ENCODE peak calls at places on chromosome 21, in four cellular contexts. U is H1, K is HepG2, M is K562. O is an unnamed sample.

GRCh38 chr21:34521561-34521960 is 9.6 kb upstream of the KCNE1 start:
- DNase-seq in M (no peak), K (peak; percentile 33), U (no peak), O (no peak)

GRCh38 chr21:38219049-38219628 is 37.7 kb upstream of the KCNJ15 start:
- DNase-seq in M (peak; percentile 90), K (peak; percentile 48), U (peak; percentile 87), O (peak; percentile 14)

GRCh38 chr21:17818158-17819113 is 720 bp downstream of the C21orf91 start:
- DNase-seq in M (no peak), U (peak; percentile 81), K (peak; percentile 9), O (no peak)

GRCh38 chr21:44911384-44912157 is 9.1 kb downstream of the ITGB2 start:
- DNase-seq in U (no peak), M (peak; percentile 75), K (peak; percentile 46), O (peak; percentile 63)

GRCh38 chr21:44618504-44618903 is 6.6 kb downstream of the KRTAP10-8 start:
- DNase-seq in M (no peak), K (peak; percentile 16), U (peak; percentile 50), O (no peak)

GRCh38 chr21:44485254-44485793 is 30.0 kb downstream of the LRRC3 start:
- DNase-seq in U (peak; percentile 87), M (peak; percentile 64), K (no peak), O (no peak)

GRCh38 chr21:17738171-17738953 is 80.8 kb downstream of the C21orf91 start:
- DNase-seq in U (no peak), K (no peak), M (no peak), O (no peak)

GRCh38 chr21:46113497-46114176 is 15.7 kb downstream of the COL6A2 start:
- DNase-seq in M (no peak), U (no peak), K (no peak), O (peak; percentile 17)

GRCh38 chr21:17479606-17480005 is 33.2 kb upstream of the CXADR start:
- DNase-seq in U (no peak), M (no peak), K (no peak), O (no peak)

GRCh38 chr21:35026617-35027557 is 22.2 kb downstream of the RUNX1 start:
- DNase-seq in K (peak; percentile 95), U (peak; percentile 71), M (peak; percentile 84), O (no peak)

GRCh38 chr21:46605759-46606426 is 1.0 kb upstream of the S100B start:
- DNase-seq in K (no peak), M (peak; percentile 8), U (no peak), O (peak; percentile 53)

GRCh38 chr21:20997633-20998455 is at the start of gene NCAM2:
- DNase-seq in M (peak; percentile 75), U (peak; percentile 88), K (peak; percentile 9), O (no peak)

GRCh38 chr21:20998886-20999285 is 677 bp downstream of the NCAM2 start:
- DNase-seq in M (no peak), K (no peak), U (no peak), O (no peak)

GRCh38 chr21:20997308-20997632 is 939 bp upstream of the NCAM2 start:
- DNase-seq in K (no peak), M (no peak), U (peak; percentile 53), O (no peak)

GRCh38 chr21:20999567-21000169 is 1.5 kb downstream of the NCAM2 start:
- DNase-seq in K (peak; percentile 9), M (peak; percentile 50), U (peak; percentile 70), O (no peak)

DNA sequence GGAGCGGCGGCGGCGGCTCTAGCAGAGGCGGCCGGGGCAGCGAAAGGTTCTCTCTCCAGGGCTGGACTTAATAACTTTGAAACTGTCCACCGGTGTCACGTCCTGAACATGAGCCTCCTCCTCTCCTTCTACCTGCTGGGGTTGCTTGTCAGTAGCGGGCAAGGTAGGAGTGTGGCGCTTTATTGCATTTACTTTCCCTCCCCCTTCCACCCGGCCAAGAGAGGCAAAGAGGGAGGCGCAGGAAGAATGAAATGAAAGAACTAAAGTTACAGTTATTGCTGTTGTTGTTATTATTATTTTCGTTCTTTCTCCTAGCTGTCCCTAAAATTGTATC is 214 bp downstream of the NCAM2 start:
- DNase-seq in U (no peak), M (no peak), K (no peak), O (no peak)
- TF ChIP-seq POLR2A in U (no peak), M (no peak), K (no peak), O (no peak)

GRCh38 chr21:15552914-15553491 is 176.8 kb upstream of the USP25 start:
- DNase-seq in K (peak; percentile 35), M (no peak), U (no peak), O (no peak)
- TF ChIP-seq TAF1 in K (no peak), M (no peak), U (no peak), O (no peak)

DNA sequence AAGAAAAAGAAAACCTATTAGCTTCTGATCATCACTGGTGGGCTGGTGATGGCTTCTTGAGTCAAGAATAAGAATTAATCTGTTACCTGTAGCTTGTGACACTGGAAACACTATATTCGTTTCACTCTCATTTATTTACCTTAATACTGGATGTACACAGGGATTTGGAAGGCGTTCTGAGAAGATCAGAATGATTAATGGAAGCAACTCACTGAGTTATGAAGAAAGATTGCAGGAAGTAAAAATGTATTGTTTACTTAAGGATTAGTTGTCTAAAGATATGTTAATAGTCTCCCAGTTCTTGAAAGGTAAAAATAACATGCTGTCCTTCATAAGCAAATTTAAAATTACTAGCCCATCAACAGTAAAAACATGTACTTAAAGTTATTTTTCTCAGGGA is 644.9 kb upstream of the NCAM2 start:
- DNase-seq in K (no peak), U (no peak), M (no peak), O (no peak)
- TF ChIP-seq POLR2A in K (no peak), U (no peak), M (no peak), O (no peak)

DNA sequence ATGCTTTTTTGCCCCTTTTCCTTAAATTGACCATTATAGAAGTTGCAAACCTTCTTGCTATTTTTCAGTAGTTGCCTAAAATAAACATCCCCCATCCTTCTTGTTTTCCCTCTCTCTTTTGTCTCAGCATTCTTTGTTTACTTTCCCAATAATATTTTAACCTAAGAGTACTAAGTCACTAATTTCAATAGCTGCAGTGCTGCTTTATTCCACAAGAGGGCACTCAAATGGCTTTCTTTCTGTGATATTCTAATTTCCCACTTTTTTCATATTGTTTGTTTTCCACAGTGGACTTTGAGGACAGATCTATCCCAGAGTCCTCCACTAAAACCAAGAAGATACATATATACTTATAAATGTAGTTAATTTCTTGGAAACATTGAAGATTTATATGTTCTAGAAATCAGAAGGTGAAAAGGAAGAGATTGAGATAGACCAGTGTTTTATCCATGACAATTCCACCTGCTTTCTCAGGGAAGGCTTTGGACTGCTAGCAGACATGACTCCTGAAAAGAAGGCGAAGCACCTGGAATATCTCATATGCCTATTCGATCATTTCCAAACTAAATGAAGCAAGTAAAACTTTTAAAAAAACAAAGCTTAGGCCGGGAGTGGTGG is 104.8 kb upstream of the GRIK1 start:
- DNase-seq in K (peak; percentile 1), U (peak; percentile 47), M (peak; percentile 13), O (no peak)
- TF ChIP-seq TAF1 in K (no peak), U (no peak), M (no peak), O (no peak)

GRCh38 chr21:43361127-43361492 is 65.8 kb downstream of the SIK1 start:
- DNase-seq in M (no peak), K (no peak), U (no peak), O (no peak)
- TF ChIP-seq POLR2A in M (no peak), K (no peak), U (no peak), O (no peak)

GRCh38 chr21:30391615-30392014 is 4.2 kb upstream of the KRTAP13-1 start:
- DNase-seq in K (no peak), M (no peak), U (no peak), O (no peak)
- TF ChIP-seq TAF1 in K (no peak), M (no peak), U (no peak), O (no peak)

GRCh38 chr21:15063821-15064575 is 802 bp downstream of the NRIP1 start:
- DNase-seq in U (peak; percentile 72), M (peak; percentile 49), K (no peak), O (no peak)
- TF ChIP-seq POLR2A in U (no peak), M (no peak), K (no peak), O (no peak)

GRCh38 chr21:36703123-36703522 is 4.2 kb downstream of the SIM2 start:
- DNase-seq in M (no peak), K (no peak), U (no peak), O (no peak)
- TF ChIP-seq TAF1 in M (no peak), K (no peak), U (no peak), O (no peak)

DNA sequence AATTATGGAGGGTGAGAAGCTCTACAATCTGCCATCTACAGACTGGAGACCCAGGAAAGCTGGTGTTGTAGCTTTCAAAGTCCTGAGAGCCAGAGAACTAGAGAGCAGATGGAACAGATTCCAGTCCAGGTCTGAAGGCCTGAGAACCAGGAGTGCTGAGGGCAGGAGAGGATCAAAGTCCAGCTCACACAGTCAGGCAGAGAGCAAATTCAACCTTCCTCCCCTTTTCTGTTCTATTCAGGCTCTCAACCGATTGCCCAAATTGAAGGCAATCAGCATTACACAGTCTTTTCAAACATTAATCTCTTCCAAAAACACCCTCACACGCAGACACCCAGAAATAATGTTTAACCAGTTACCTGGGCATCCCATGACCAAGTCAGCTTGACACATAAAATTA is 2.5 kb upstream of the TMPRSS2 start:
- DNase-seq in M (no peak), K (peak; percentile 36), U (no peak), O (no peak)
- TF ChIP-seq POLR2A in M (no peak), K (no peak), U (no peak), O (no peak)